ENCODE peak calls at places on chromosomes 5 and 9, in four cellular contexts. T, K, Y and M are unnamed samples.

GRCh38 chr9:135184158-135184557 is 96.7 kb downstream of the OLFM1 start:
- DNase-seq in T (no peak), K (no peak), Y (no peak), M (no peak)

GRCh38 chr9:79360387-79361347 is 211.1 kb upstream of the TLE4 start:
- DNase-seq in T (no peak), Y (no peak), K (no peak), M (no peak)

GRCh38 chr5:79002374-79002773 is 17.3 kb upstream of the ARSB start:
- DNase-seq in K (no peak), T (no peak), Y (no peak), M (no peak)

GRCh38 chr9:109456811-109457210 is 41.3 kb downstream of the PTPN3 start:
- DNase-seq in K (peak; percentile 38), T (no peak), Y (no peak), M (no peak)

GRCh38 chr5:58300346-58300745 is 159.5 kb downstream of the PLK2 start:
- DNase-seq in T (no peak), K (no peak), Y (no peak), M (no peak)

GRCh38 chr9:102569436-102569835 is 425.7 kb upstream of the CYLC2 start:
- DNase-seq in T (no peak), Y (no peak), K (no peak), M (no peak)

GRCh38 chr5:135031813-135032612 is 2.0 kb downstream of the PITX1 start:
- DNase-seq in Y (no peak), T (no peak), K (no peak), M (no peak)

GRCh38 chr5:132674671-132675506 is 1.1 kb downstream of the IL4 start:
- DNase-seq in Y (peak; percentile 81), T (no peak), K (peak; percentile 96), M (no peak)

GRCh38 chr5:82749453-82749852 is 327.7 kb downstream of the TMEM167A start:
- DNase-seq in K (no peak), T (no peak), Y (no peak), M (no peak)

GRCh38 chr9:93023521-93023815 is 35.0 kb upstream of the SUSD3 start:
- DNase-seq in T (no peak), Y (no peak), K (no peak), M (no peak)

GRCh38 chr5:132315529-132316067 is 21.4 kb downstream of the SLC22A4 start:
- DNase-seq in T (no peak), Y (no peak), K (no peak), M (no peak)

GRCh38 chr9:135463140-135463539 is 16.4 kb upstream of the PPP1R26 start:
- DNase-seq in Y (peak; percentile 56), K (peak; percentile 52), T (no peak), M (no peak)